ENCODE peak calls at places on chromosome 14, in seven cellular contexts. S is nucleus accumbens; M is caudate nucleus; A is stimulated activated CD8-positive, alpha-beta memory T cell treated with anti-CD3 and anti-CD28 coated beads, Interleukin-4, amount 100 ng/mL, for 48 hours; E is SW480; Z is type B pancreatic cell; Q is fibroblast of the conjunctiva. G is an unnamed sample.

GRCh38 chr14:96224480-96225096 is 19.9 kb downstream of the BDKRB2 start:
- DNase-seq in S (no peak), M (no peak), A (no peak), E (no peak), Z (no peak), Q (no peak), G (no peak)

GRCh38 chr14:71300474-71301359 is 393.5 kb downstream of the PCNX1 start:
- DNase-seq in S (no peak), M (no peak), A (no peak), E (no peak), Z (no peak), Q (no peak), G (no peak)

GRCh38 chr14:105411017-105411941 is 8.3 kb upstream of the MTA1 start:
- DNase-seq in S (no peak), M (no peak), A (no peak), E (peak; percentile 71), Z (peak; percentile 68), Q (no peak), G (peak; percentile 43)

GRCh38 chr14:93981874-93982683 is 5.7 kb upstream of the ASB2 start:
- DNase-seq in S (no peak), M (no peak), A (no peak), E (no peak), Z (no peak), Q (no peak), G (no peak)

GRCh38 chr14:93811020-93811419 is 22.7 kb upstream of the PRIMA1 start:
- DNase-seq in S (no peak), M (no peak), A (no peak), E (no peak), Z (no peak), Q (no peak), G (no peak)

GRCh38 chr14:79465651-79466050 is 745.7 kb downstream of the DIO2 start:
- DNase-seq in S (no peak), M (no peak), A (no peak), E (no peak), Z (no peak), Q (no peak), G (no peak)

GRCh38 chr14:21063479-21063878 is 5.9 kb downstream of the RNASE8 start:
- DNase-seq in S (no peak), M (no peak), A (no peak), E (no peak), Z (no peak), Q (no peak), G (no peak)

GRCh38 chr14:43872752-43873655 is 634.1 kb downstream of the FSCB start:
- DNase-seq in S (no peak), M (no peak), A (no peak), E (no peak), Z (no peak), Q (no peak), G (no peak)

GRCh38 chr14:105866841-105867321 is 340.5 kb downstream of the TMEM121 start:
- DNase-seq in S (no peak), M (no peak), A (peak; percentile 10), E (no peak), Z (peak; percentile 47), Q (no peak), G (no peak)

GRCh38 chr14:75196468-75196867 is 20.1 kb upstream of the TMED10 start:
- DNase-seq in S (peak; percentile 4), M (no peak), A (no peak), E (no peak), Z (no peak), Q (no peak), G (no peak)

GRCh38 chr14:51546603-51547258 is 105.0 kb upstream of the FRMD6 start:
- DNase-seq in S (no peak), M (no peak), A (no peak), E (no peak), Z (no peak), Q (no peak), G (no peak)

GRCh38 chr14:47269788-47270492 is 405.5 kb downstream of the MDGA2 start:
- DNase-seq in S (no peak), M (no peak), A (no peak), E (peak; percentile 35), Z (no peak), Q (peak; percentile 70), G (no peak)

GRCh38 chr14:52701223-52701622 is 5.8 kb upstream of the PSMC6 start:
- DNase-seq in S (no peak), M (no peak), A (no peak), E (peak; percentile 9), Z (no peak), Q (no peak), G (no peak)

GRCh38 chr14:104376202-104377140 is 203.1 kb upstream of the C14orf180 start:
- DNase-seq in S (no peak), M (no peak), A (no peak), E (no peak), Z (no peak), Q (no peak), G (no peak)

GRCh38 chr14:62082779-62083178 is 320.6 kb downstream of the SNAPC1 start:
- DNase-seq in S (no peak), M (no peak), A (no peak), E (no peak), Z (no peak), Q (no peak), G (no peak)

GRCh38 chr14:85534435-85534834 is 4.5 kb downstream of the FLRT2 start:
- DNase-seq in S (no peak), M (no peak), A (no peak), E (no peak), Z (no peak), Q (no peak), G (no peak)

GRCh38 chr14:74403619-74404417 is 22.2 kb downstream of the SYNDIG1L start:
- DNase-seq in S (no peak), M (no peak), A (no peak), E (no peak), Z (no peak), Q (no peak), G (no peak)

GRCh38 chr14:76829650-76830421 is 3.6 kb downstream of the LRRC74A start:
- DNase-seq in S (peak; percentile 86), M (peak; percentile 78), A (no peak), E (peak; percentile 36), Z (no peak), Q (no peak), G (no peak)

GRCh38 chr14:52922059-52922458 is 28.8 kb downstream of the FERMT2 start:
- DNase-seq in S (no peak), M (no peak), A (no peak), E (no peak), Z (no peak), Q (no peak), G (no peak)

GRCh38 chr14:41607119-41607785 is 576 bp downstream of the LRFN5 start:
- DNase-seq in S (no peak), M (no peak), A (no peak), E (no peak), Z (no peak), Q (no peak), G (peak; percentile 5)

GRCh38 chr14:95817271-95817670 is 59.4 kb upstream of the TUNAR start:
- DNase-seq in S (no peak), M (no peak), A (no peak), E (no peak), Z (peak; percentile 36), Q (no peak), G (no peak)

GRCh38 chr14:52834440-52834842 is 43.0 kb upstream of the GNPNAT1 start:
- DNase-seq in S (no peak), M (no peak), A (no peak), E (no peak), Z (no peak), Q (peak; percentile 73), G (no peak)

GRCh38 chr14:53630336-53630735 is 326.3 kb downstream of the BMP4 start:
- DNase-seq in S (no peak), M (no peak), A (no peak), E (peak; percentile 82), Z (no peak), Q (no peak), G (no peak)

GRCh38 chr14:68506645-68507405 is 286.0 kb downstream of the ZFP36L1 start:
- DNase-seq in S (no peak), M (no peak), A (no peak), E (no peak), Z (no peak), Q (no peak), G (peak; percentile 19)

GRCh38 chr14:85415015-85415712 is 114.8 kb upstream of the FLRT2 start:
- DNase-seq in S (no peak), M (no peak), A (no peak), E (peak; percentile 5), Z (no peak), Q (peak; percentile 94), G (no peak)

GRCh38 chr14:105203057-105203494 is 22.0 kb upstream of the NUDT14 start:
- DNase-seq in S (peak; percentile 52), M (no peak), A (peak; percentile 84), E (peak; percentile 58), Z (peak; percentile 87), Q (peak; percentile 22), G (peak; percentile 76)

GRCh38 chr14:31881531-31882310 is 195.4 kb upstream of the ARHGAP5 start:
- DNase-seq in S (no peak), M (no peak), A (no peak), E (no peak), Z (no peak), Q (no peak), G (no peak)

GRCh38 chr14:99677231-99677891 is 6.7 kb upstream of the CYP46A1 start:
- DNase-seq in S (no peak), M (no peak), A (no peak), E (no peak), Z (no peak), Q (no peak), G (no peak)

GRCh38 chr14:42140831-42141279 is 534.2 kb downstream of the LRFN5 start:
- DNase-seq in S (no peak), M (no peak), A (no peak), E (no peak), Z (no peak), Q (no peak), G (no peak)

GRCh38 chr14:38209572-38210159 is 2.0 kb downstream of the SSTR1 start:
- DNase-seq in S (no peak), M (no peak), A (no peak), E (no peak), Z (no peak), Q (no peak), G (no peak)

GRCh38 chr14:58755026-58755929 is 117.5 kb downstream of the DACT1 start:
- DNase-seq in S (no peak), M (no peak), A (no peak), E (no peak), Z (no peak), Q (no peak), G (no peak)

GRCh38 chr14:64463198-64463597 is 2.1 kb upstream of the AKAP5 start:
- DNase-seq in S (no peak), M (no peak), A (no peak), E (no peak), Z (no peak), Q (no peak), G (no peak)

GRCh38 chr14:61147898-61148549 is 133.1 kb downstream of the TMEM30B start:
- DNase-seq in S (peak; percentile 39), M (no peak), A (no peak), E (peak; percentile 75), Z (no peak), Q (peak; percentile 76), G (no peak)

GRCh38 chr14:87468531-87468930 is 524.5 kb downstream of the GALC start:
- DNase-seq in S (no peak), M (no peak), A (no peak), E (no peak), Z (no peak), Q (no peak), G (no peak)

GRCh38 chr14:100268591-100269207 is 29.8 kb downstream of the YY1 start:
- DNase-seq in S (no peak), M (no peak), A (no peak), E (no peak), Z (no peak), Q (no peak), G (no peak)

GRCh38 chr14:95935228-95935822 is 58.7 kb downstream of the TUNAR start:
- DNase-seq in S (no peak), M (no peak), A (no peak), E (peak; percentile 23), Z (no peak), Q (no peak), G (no peak)

GRCh38 chr14:100012478-100012925 is 52.7 kb upstream of the EVL start:
- DNase-seq in S (no peak), M (no peak), A (no peak), E (no peak), Z (no peak), Q (no peak), G (no peak)

GRCh38 chr14:70888681-70889175 is 18.5 kb upstream of the PCNX1 start:
- DNase-seq in S (peak; percentile 17), M (no peak), A (no peak), E (no peak), Z (no peak), Q (no peak), G (no peak)